ENCODE peak calls at places on chromosomes 12 and 14, in ten cellular contexts. Q is DMS153; M is NCI-H510A treated with DMSO at 0.1 percent for 48 hours; N is left ventricle myocardium superior; J is non-pigmented ciliary epithelial cell; V is stimulated activated CD4-positive, alpha-beta T cell treated with anti-CD3 and anti-CD28 coated beads, Interleukin-4, amount 100 ng/mL, for 4 hours; S is activated CD8-positive, alpha-beta memory T cell treated with anti-CD3 and anti-CD28 coated beads for 4 hours; A is uterus; I is heart right ventricle; G is kidney. E is an unnamed sample.
A peak's percentile ranks its signal among the peaks of the same experiment; 100 is the strongest.

GRCh38 chr12:92021665-92022033 is 124.0 kb downstream of the BTG1 start:
- DNase-seq in Q (no peak), J (no peak), V (no peak), G (no peak), S (no peak), I (no peak), M (no peak), N (no peak), A (no peak), E (no peak)

GRCh38 chr14:103118663-103119404 is 4.4 kb upstream of the TNFAIP2 start:
- DNase-seq in A (no peak), I (peak; percentile 77), V (no peak), M (no peak), S (no peak), G (no peak), N (peak; percentile 84), Q (no peak), J (no peak), E (no peak)

GRCh38 chr12:12592930-12593329 is 18.7 kb upstream of the CREBL2 start:
- DNase-seq in G (no peak), A (no peak), Q (no peak), M (no peak), V (no peak), N (no peak), S (no peak), J (no peak), I (no peak), E (no peak)

GRCh38 chr14:65255029-65255545 is 152.8 kb upstream of the MAX start:
- DNase-seq in S (no peak), Q (no peak), A (no peak), G (no peak), N (no peak), M (peak; percentile 63), V (no peak), J (no peak), I (no peak), E (no peak)

GRCh38 chr12:3419538-3419937 is 71.5 kb upstream of the PRMT8 start:
- DNase-seq in A (no peak), I (no peak), S (no peak), V (no peak), M (no peak), J (no peak), N (no peak), Q (peak; percentile 41), G (no peak), E (no peak)

GRCh38 chr14:60922050-60922449 is 58.8 kb downstream of the TRMT5 start:
- DNase-seq in I (no peak), M (no peak), G (no peak), J (no peak), A (no peak), V (no peak), Q (no peak), N (no peak), S (no peak), E (no peak)

GRCh38 chr14:89955022-89955414 is 488 bp upstream of the EFCAB11 start:
- DNase-seq in V (no peak), J (no peak), S (no peak), G (no peak), Q (no peak), A (no peak), I (no peak), M (no peak), N (no peak), E (no peak)

GRCh38 chr14:37056473-37056872 is 115.9 kb downstream of the SLC25A21 start:
- DNase-seq in S (no peak), N (no peak), M (no peak), G (no peak), Q (no peak), V (no peak), I (no peak), A (no peak), J (peak; percentile 88), E (no peak)

GRCh38 chr14:64465856-64466554 is 706 bp downstream of the AKAP5 start:
- DNase-seq in V (no peak), G (no peak), S (no peak), M (peak; percentile 41), J (peak; percentile 30), Q (no peak), I (no peak), N (no peak), A (peak; percentile 48), E (no peak)

GRCh38 chr12:90004319-90005074 is 295.9 kb upstream of the ATP2B1 start:
- DNase-seq in G (no peak), Q (no peak), J (no peak), M (no peak), A (no peak), I (no peak), V (no peak), N (no peak), S (no peak), E (no peak)

GRCh38 chr12:29796823-29797263 is 13.1 kb upstream of the TMTC1 start:
- DNase-seq in V (no peak), S (no peak), N (no peak), Q (no peak), M (no peak), I (no peak), J (peak; percentile 78), G (no peak), A (peak; percentile 23), E (no peak)

GRCh38 chr12:110885152-110885840 is 35.1 kb downstream of the MYL2 start:
- DNase-seq in Q (no peak), V (no peak), G (no peak), A (no peak), J (no peak), I (no peak), S (no peak), N (no peak), M (no peak), E (no peak)

GRCh38 chr12:64943686-64944085 is 119.2 kb downstream of the TBC1D30 start:
- DNase-seq in N (no peak), J (peak; percentile 46), G (no peak), I (no peak), S (no peak), Q (no peak), V (no peak), A (no peak), M (no peak), E (no peak)

GRCh38 chr12:111446044-111446581 is 40.4 kb downstream of the SH2B3 start:
- DNase-seq in J (no peak), M (peak; percentile 22), G (peak; percentile 81), A (peak; percentile 30), Q (peak; percentile 58), S (no peak), I (no peak), V (no peak), N (peak; percentile 69), E (no peak)

GRCh38 chr12:67780580-67781084 is 132.1 kb downstream of the DYRK2 start:
- DNase-seq in V (no peak), Q (no peak), I (no peak), J (no peak), A (no peak), G (no peak), S (no peak), M (no peak), N (no peak), E (no peak)